ENCODE peak calls at places on chromosomes 1 and 21, in six cellular contexts. X, K, L, Z, P and G are unnamed samples.

GRCh38 chr1:150544204-150544603 is 5.0 kb upstream of the ADAMTSL4 start:
- DNase-seq in L (no peak), K (no peak), X (no peak), P (no peak), Z (no peak), G (no peak)

GRCh38 chr1:33338495-33339211 is 17.8 kb upstream of the A3GALT2 start:
- DNase-seq in P (no peak), Z (no peak), L (no peak), X (peak), K (no peak), G (peak)

GRCh38 chr1:27403065-27403726 is 10.8 kb downstream of the GPR3 start:
- DNase-seq in X (peak), Z (no peak), P (no peak), K (no peak), L (no peak), G (no peak)

GRCh38 chr1:229379901-229380300 is 37.1 kb upstream of the CCSAP start:
- DNase-seq in K (no peak), Z (no peak), P (no peak), L (no peak), X (no peak), G (no peak)

GRCh38 chr1:221923921-221924598 is 182.2 kb upstream of the DUSP10 start:
- DNase-seq in K (no peak), X (peak), P (no peak), Z (no peak), L (no peak), G (no peak)

GRCh38 chr1:40763742-40764532 is 19.6 kb upstream of the KCNQ4 start:
- DNase-seq in X (no peak), L (no peak), K (no peak), P (no peak), Z (no peak), G (no peak)

GRCh38 chr1:111507411-111508201 is 4.2 kb upstream of the ADORA3 start:
- DNase-seq in X (peak), Z (peak), P (peak), K (no peak), L (peak), G (peak)

GRCh38 chr1:216111842-216112241 is 311.4 kb downstream of the USH2A start:
- DNase-seq in X (no peak), Z (no peak), L (no peak), P (no peak), K (no peak), G (no peak)

GRCh38 chr1:145736191-145736590 is 16.9 kb downstream of the CD160 start:
- DNase-seq in K (no peak), P (no peak), L (no peak), X (no peak), Z (no peak), G (no peak)

GRCh38 chr1:205172729-205173366 is 38.7 kb downstream of the DSTYK start:
- DNase-seq in Z (no peak), L (no peak), P (no peak), K (no peak), X (peak), G (no peak)

GRCh38 chr1:212203611-212204010 is 81.6 kb upstream of the PPP2R5A start:
- DNase-seq in K (peak), L (no peak), X (no peak), P (no peak), Z (no peak), G (peak)

GRCh38 chr1:36729289-36729688 is 246.6 kb upstream of the CSF3R start:
- DNase-seq in Z (no peak), L (no peak), X (no peak), K (no peak), P (no peak), G (no peak)

GRCh38 chr1:227934476-227935313 is 13.0 kb downstream of the WNT9A start:
- DNase-seq in P (no peak), K (no peak), X (peak), Z (no peak), L (peak), G (no peak)

GRCh38 chr1:212737559-212737958 is 37.9 kb upstream of the BATF3 start:
- DNase-seq in P (no peak), K (no peak), X (no peak), Z (no peak), L (no peak), G (no peak)

GRCh38 chr1:161168906-161169305 is 2.7 kb downstream of the PPOX start:
- DNase-seq in X (no peak), Z (no peak), K (no peak), L (no peak), P (no peak), G (no peak)

GRCh38 chr1:37288900-37289299 is 185.5 kb upstream of the ZC3H12A start:
- DNase-seq in P (no peak), X (no peak), K (no peak), Z (no peak), L (no peak), G (no peak)

GRCh38 chr1:178633068-178633467 is 92.0 kb upstream of the RALGPS2 start:
- DNase-seq in K (no peak), L (no peak), Z (no peak), P (no peak), X (peak), G (no peak)

GRCh38 chr1:16441312-16441641 is 753 bp downstream of the NECAP2 start:
- DNase-seq in P (no peak), Z (no peak), X (no peak), K (no peak), L (no peak), G (no peak)

GRCh38 chr1:213994888-213995287 is 7.1 kb downstream of the PROX1 start:
- DNase-seq in P (no peak), L (no peak), K (no peak), Z (no peak), X (no peak), G (no peak)

GRCh38 chr1:160219062-160219929 is 14.1 kb downstream of the PEA15 start:
- DNase-seq in P (no peak), L (no peak), Z (peak), X (peak), K (peak), G (peak)

GRCh38 chr21:45309541-45310381 is 22.1 kb upstream of the POFUT2 start:
- DNase-seq in Z (no peak), L (no peak), K (no peak), X (no peak), P (no peak), G (no peak)

GRCh38 chr21:35824136-35824535 is 236.2 kb downstream of the SETD4 start:
- DNase-seq in L (no peak), Z (no peak), X (no peak), P (no peak), K (no peak), G (no peak)

GRCh38 chr1:29249170-29249691 is 12.9 kb downstream of the PTPRU start:
- DNase-seq in P (no peak), Z (peak), K (no peak), L (no peak), X (peak), G (no peak)

GRCh38 chr1:192786617-192787016 is 22.2 kb upstream of the RGS2 start:
- DNase-seq in K (no peak), L (no peak), Z (no peak), P (no peak), X (no peak), G (no peak)

GRCh38 chr1:215992620-215993019 is 425.5 kb downstream of the KCTD3 start:
- DNase-seq in Z (peak), X (peak), K (peak), P (no peak), L (no peak), G (peak)